ENCODE peak calls at places on chromosomes 3 and 15, in eight cellular contexts. S is body of pancreas, I is upper lobe of right lung, F is MM.1S, C is AG09309, W is A549, U is cardiac muscle cell, M is tibial nerve. Z is an unnamed sample.

GRCh38 chr15:38536201-38536676 is 28.4 kb downstream of the RASGRP1 start:
- DNase-seq in I (no peak), S (peak; percentile 27), U (peak; percentile 93), C (peak; percentile 92), W (no peak), F (no peak), M (no peak), Z (no peak)

GRCh38 chr15:59315914-59316428 is 56.7 kb downstream of the MYO1E start:
- DNase-seq in M (no peak), S (peak; percentile 38), C (peak; percentile 79), F (no peak), W (no peak), I (no peak), U (peak; percentile 17), Z (no peak)

GRCh38 chr3:15323063-15323462 is 9.3 kb downstream of the SH3BP5 start:
- DNase-seq in M (no peak), I (no peak), U (no peak), W (no peak), F (no peak), S (no peak), C (no peak), Z (no peak)

GRCh38 chr3:172739462-172739861 is 11.1 kb upstream of the ECT2 start:
- DNase-seq in W (no peak), F (no peak), I (no peak), U (no peak), S (no peak), C (no peak), M (no peak), Z (no peak)

GRCh38 chr15:88714782-88715372 is 76.1 kb downstream of the ISG20 start:
- DNase-seq in F (no peak), S (peak; percentile 45), I (no peak), M (peak; percentile 41), W (no peak), U (no peak), C (no peak), Z (no peak)

GRCh38 chr3:16890605-16891333 is 6.0 kb downstream of the PLCL2 start:
- DNase-seq in M (no peak), F (no peak), S (no peak), W (no peak), U (no peak), I (no peak), C (no peak), Z (no peak)

GRCh38 chr3:89300519-89300918 is 193.1 kb downstream of the EPHA3 start:
- DNase-seq in I (no peak), U (no peak), M (no peak), F (no peak), C (no peak), W (no peak), S (no peak), Z (no peak)

GRCh38 chr3:184778426-184779332 is 33.3 kb upstream of the VPS8 start:
- DNase-seq in M (no peak), W (no peak), U (peak; percentile 14), I (peak; percentile 46), F (no peak), S (no peak), C (no peak), Z (no peak)

GRCh38 chr15:60961541-60961940 is 267.6 kb downstream of the RORA start:
- DNase-seq in W (no peak), M (no peak), U (no peak), S (no peak), C (no peak), I (no peak), F (no peak), Z (no peak)

GRCh38 chr3:149145926-149146325 is 16.5 kb downstream of the HPS3 start:
- DNase-seq in U (no peak), F (peak; percentile 40), S (peak; percentile 25), W (no peak), I (no peak), C (no peak), M (no peak), Z (peak; percentile 19)

GRCh38 chr15:85865070-85865684 is 70.5 kb upstream of the KLHL25 start:
- DNase-seq in F (peak; percentile 33), C (no peak), W (peak; percentile 80), M (no peak), U (peak; percentile 66), I (no peak), S (peak; percentile 8), Z (peak; percentile 35)

DNA sequence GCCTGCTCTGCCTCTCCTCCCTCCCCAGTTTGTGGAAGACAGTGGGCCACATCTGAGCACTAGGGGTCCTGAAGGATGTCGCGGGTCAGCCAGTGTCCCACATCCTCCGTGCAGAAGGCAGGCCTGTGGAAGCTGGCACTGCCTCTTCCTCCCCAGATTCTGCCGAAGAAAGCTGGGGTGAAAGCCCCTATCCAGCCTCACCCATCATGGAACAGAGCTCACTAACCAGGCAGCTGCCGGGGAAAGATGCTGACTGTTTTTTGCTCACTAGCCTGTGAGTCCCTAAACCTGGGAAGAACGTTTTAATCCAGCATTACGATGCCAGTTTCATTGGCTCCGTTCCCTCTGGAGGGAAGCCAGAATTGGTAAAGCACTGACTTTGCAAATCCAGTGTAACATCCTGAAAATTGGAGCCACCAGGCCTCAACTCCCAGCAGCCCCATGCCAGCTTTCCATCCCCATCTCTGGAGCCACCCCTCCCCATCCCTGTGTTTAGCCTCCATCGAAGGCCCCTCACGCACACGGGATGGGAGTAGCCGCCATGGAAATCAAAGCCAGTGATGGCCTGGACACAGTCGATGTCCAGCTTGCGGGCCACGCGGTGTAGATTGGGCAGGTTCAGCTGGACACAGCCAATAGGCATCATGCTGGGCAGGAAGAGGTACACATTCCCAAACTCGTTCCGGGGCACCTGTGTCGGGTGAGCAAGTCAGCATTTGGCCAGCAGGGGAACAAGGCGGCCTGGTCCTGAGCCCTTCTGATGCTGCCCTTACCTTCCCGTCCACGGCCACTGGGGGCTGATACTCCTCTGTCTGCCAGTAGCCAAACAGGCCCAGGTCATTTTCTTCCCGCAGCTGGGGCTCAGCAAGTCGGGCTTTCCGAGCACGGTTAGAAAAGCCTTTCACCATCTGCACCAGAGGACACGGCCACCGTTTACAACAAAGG is 23.5 kb downstream of the TMEM43 start:
- DNase-seq in S (no peak), C (no peak), I (no peak), U (no peak), M (no peak), F (no peak), W (no peak), Z (no peak)
- TF ChIP-seq CTCF in S (no peak), C (peak; percentile 21), I (no peak), U (no peak), M (no peak), F (no peak), W (no peak), Z (no peak)

GRCh38 chr15:98308117-98308516 is 340.2 kb upstream of the IGF1R start:
- DNase-seq in W (no peak), I (no peak), U (no peak), C (no peak), F (no peak), M (no peak), S (no peak), Z (no peak)
- TF ChIP-seq CTCF in W (no peak), I (no peak), U (no peak), C (no peak), F (no peak), M (no peak), S (no peak), Z (no peak)

GRCh38 chr3:38039899-38040261 is 872 bp downstream of the DLEC1 start:
- DNase-seq in S (peak; percentile 65), C (no peak), U (peak; percentile 54), F (peak; percentile 61), W (no peak), I (peak; percentile 81), M (no peak), Z (peak; percentile 56)
- TF ChIP-seq CTCF in S (peak; percentile 39), C (peak; percentile 22), U (peak; percentile 31), F (peak; percentile 34), W (no peak), I (peak; percentile 36), M (peak; percentile 39), Z (peak; percentile 45)

GRCh38 chr3:46607603-46608028 is 4.7 kb upstream of the FAM240A start:
- DNase-seq in F (no peak), W (no peak), I (no peak), U (peak; percentile 22), S (no peak), M (no peak), C (no peak), Z (no peak)
- TF ChIP-seq CTCF in F (no peak), W (no peak), I (no peak), U (peak; percentile 16), S (no peak), M (no peak), C (peak; percentile 16), Z (no peak)

GRCh38 chr3:170117134-170117533 is 64.4 kb downstream of the PHC3 start:
- DNase-seq in S (no peak), U (peak; percentile 9), W (peak; percentile 20), F (no peak), M (no peak), C (no peak), I (no peak), Z (no peak)
- TF ChIP-seq CTCF in S (peak; percentile 17), U (peak; percentile 26), W (no peak), F (no peak), M (no peak), C (peak; percentile 30), I (no peak), Z (no peak)

DNA sequence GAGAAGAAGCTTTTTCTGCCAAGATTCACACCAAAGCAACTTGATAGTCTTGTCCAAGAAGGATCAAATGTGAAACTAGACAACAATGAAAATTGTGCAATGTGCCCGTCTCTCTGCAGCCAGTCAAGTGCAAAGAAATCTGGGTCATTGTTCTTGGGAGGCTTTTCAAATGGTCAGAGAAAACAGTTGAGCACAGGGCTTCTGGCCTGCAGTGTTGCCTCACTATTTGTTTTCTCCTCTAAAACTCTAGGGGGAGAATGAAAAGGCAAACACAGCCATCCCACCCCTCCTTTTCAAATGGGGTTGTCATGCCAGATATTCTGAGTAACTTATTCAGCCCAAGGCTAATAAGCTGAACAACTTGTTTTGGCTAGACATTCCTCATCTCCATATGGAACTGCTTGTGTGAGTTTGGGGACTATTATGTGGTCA is 417.6 kb upstream of the CDIN1 start:
- DNase-seq in M (peak; percentile 15), C (peak; percentile 29), U (peak; percentile 85), W (no peak), S (peak; percentile 10), I (no peak), F (no peak), Z (no peak)
- TF ChIP-seq CTCF in M (no peak), C (no peak), U (no peak), W (no peak), S (no peak), I (no peak), F (no peak), Z (no peak)

GRCh38 chr3:125602752-125603649 is 7.7 kb upstream of the OSBPL11 start:
- DNase-seq in S (no peak), I (no peak), W (no peak), U (peak; percentile 65), M (no peak), C (peak; percentile 39), F (no peak), Z (no peak)
- TF ChIP-seq CTCF in S (no peak), I (no peak), W (no peak), U (peak; percentile 20), M (peak; percentile 10), C (peak; percentile 6), F (no peak), Z (no peak)

GRCh38 chr15:49521802-49522201 is 98.8 kb downstream of the FGF7 start:
- DNase-seq in W (no peak), I (no peak), C (no peak), S (no peak), F (no peak), M (no peak), U (peak; percentile 23), Z (no peak)
- TF ChIP-seq CTCF in W (no peak), I (no peak), C (peak; percentile 36), S (peak; percentile 18), F (peak; percentile 38), M (no peak), U (no peak), Z (no peak)